ENCODE peak calls at places on chromosomes 4 and X, in five cellular contexts. T is coronary artery; C is CD4-positive, alpha-beta T cell; J is caudate nucleus; I is HepG2. L is an unnamed sample.

GRCh38 chr4:17688011-17688441 is 73.6 kb downstream of the MED28 start:
- DNase-seq in C (no peak), J (no peak), T (no peak), I (no peak), L (no peak)

GRCh38 chrX:73561791-73562190 is 1.2 kb upstream of the CHIC1 start:
- DNase-seq in J (no peak), I (no peak), C (no peak), T (no peak), L (no peak)

GRCh38 chrX:46670316-46670715 is 88.6 kb downstream of the SLC9A7 start:
- DNase-seq in J (no peak), C (no peak), I (no peak), T (no peak), L (no peak)

GRCh38 chrX:18674417-18674787 is 2.5 kb upstream of the RS1 start:
- DNase-seq in I (no peak), J (peak), C (peak), T (peak), L (no peak)

GRCh38 chr4:38832624-38833528 is 23.7 kb downstream of the TLR6 start:
- DNase-seq in T (no peak), I (no peak), C (no peak), J (no peak), L (no peak)

GRCh38 chr4:128228021-128228571 is 59.5 kb downstream of the PGRMC2 start:
- DNase-seq in J (no peak), T (no peak), I (no peak), C (no peak), L (no peak)

GRCh38 chrX:21194526-21194925 is 179.7 kb upstream of the CNKSR2 start:
- DNase-seq in C (no peak), T (no peak), I (no peak), J (no peak), L (no peak)

GRCh38 chrX:13078739-13079444 is 34.5 kb upstream of the FAM9C start:
- DNase-seq in I (no peak), C (no peak), T (peak), J (no peak), L (no peak)

GRCh38 chr4:75898533-75898932 is 3.7 kb downstream of the PPEF2 start:
- DNase-seq in I (no peak), J (no peak), T (no peak), C (no peak), L (no peak)

GRCh38 chr4:104491396-104491821 is 3.3 kb downstream of the CXXC4 start:
- DNase-seq in T (no peak), J (peak), C (peak), I (no peak), L (no peak)

GRCh38 chrX:9678215-9678980 is 87.2 kb downstream of the GPR143 start:
- DNase-seq in T (no peak), I (no peak), J (no peak), C (no peak), L (no peak)

GRCh38 chr4:18636001-18636680 is 614.6 kb upstream of the LCORL start:
- DNase-seq in C (no peak), T (no peak), J (no peak), I (no peak), L (no peak)

GRCh38 chrX:132716006-132716405 is 227.2 kb upstream of the MBNL3 start:
- DNase-seq in J (no peak), T (no peak), I (no peak), C (no peak), L (no peak)

GRCh38 chr4:122665148-122665547 is 44.3 kb upstream of the IL21 start:
- DNase-seq in I (no peak), C (no peak), J (no peak), T (no peak), L (no peak)

GRCh38 chr4:26051278-26051677 is 137.3 kb downstream of the SMIM20 start:
- DNase-seq in C (no peak), J (no peak), I (no peak), T (no peak), L (no peak)

GRCh38 chrX:74119016-74119910 is 184.7 kb upstream of the ZCCHC13 start:
- DNase-seq in J (no peak), T (no peak), C (no peak), I (no peak), L (no peak)

GRCh38 chrX:9940397-9940796 is 26.8 kb upstream of the CLDN34 start:
- DNase-seq in C (no peak), T (no peak), I (no peak), J (no peak), L (no peak)

GRCh38 chrX:87583679-87584078 is 66.1 kb downstream of the KLHL4 start:
- DNase-seq in J (no peak), I (peak), T (no peak), C (no peak), L (peak)

GRCh38 chr4:176044589-176044951 is 21.1 kb upstream of the WDR17 start:
- DNase-seq in I (no peak), C (no peak), J (peak), T (no peak), L (no peak)

GRCh38 chr4:121898150-121898549 is 27.9 kb upstream of the BBS7 start:
- DNase-seq in C (peak), I (no peak), T (no peak), J (no peak), L (no peak)

GRCh38 chr4:49032440-49033161 is 46.5 kb downstream of the CWH43 start:
- DNase-seq in C (no peak), J (peak), T (no peak), I (peak), L (no peak)

GRCh38 chrX:88560673-88561330 is 186.2 kb upstream of the CPXCR1 start:
- DNase-seq in C (no peak), T (no peak), I (peak), J (no peak), L (no peak)

GRCh38 chr4:169603312-169603711 is 9.1 kb downstream of the NEK1 start:
- DNase-seq in C (no peak), J (no peak), I (no peak), T (no peak), L (no peak)

GRCh38 chr4:169601016-169601771 is 11.2 kb downstream of the NEK1 start:
- DNase-seq in I (no peak), T (no peak), C (no peak), J (no peak), L (no peak)

GRCh38 chr4:169604131-169604900 is 8.1 kb downstream of the NEK1 start:
- DNase-seq in C (no peak), T (no peak), J (no peak), I (no peak), L (no peak)

GRCh38 chr4:169604903-169605331 is 7.5 kb downstream of the NEK1 start:
- DNase-seq in I (no peak), C (no peak), T (no peak), J (no peak), L (no peak)
- H3K27ac ChIP-seq in I (no peak), C (no peak), T (peak), J (peak), L (no peak)

GRCh38 chr4:22668301-22668700 is 24.4 kb upstream of the GBA3 start:
- DNase-seq in T (no peak), C (no peak), I (no peak), J (no peak), L (no peak)
- H3K27ac ChIP-seq in T (no peak), C (no peak), I (no peak), J (no peak), L (no peak)

DNA sequence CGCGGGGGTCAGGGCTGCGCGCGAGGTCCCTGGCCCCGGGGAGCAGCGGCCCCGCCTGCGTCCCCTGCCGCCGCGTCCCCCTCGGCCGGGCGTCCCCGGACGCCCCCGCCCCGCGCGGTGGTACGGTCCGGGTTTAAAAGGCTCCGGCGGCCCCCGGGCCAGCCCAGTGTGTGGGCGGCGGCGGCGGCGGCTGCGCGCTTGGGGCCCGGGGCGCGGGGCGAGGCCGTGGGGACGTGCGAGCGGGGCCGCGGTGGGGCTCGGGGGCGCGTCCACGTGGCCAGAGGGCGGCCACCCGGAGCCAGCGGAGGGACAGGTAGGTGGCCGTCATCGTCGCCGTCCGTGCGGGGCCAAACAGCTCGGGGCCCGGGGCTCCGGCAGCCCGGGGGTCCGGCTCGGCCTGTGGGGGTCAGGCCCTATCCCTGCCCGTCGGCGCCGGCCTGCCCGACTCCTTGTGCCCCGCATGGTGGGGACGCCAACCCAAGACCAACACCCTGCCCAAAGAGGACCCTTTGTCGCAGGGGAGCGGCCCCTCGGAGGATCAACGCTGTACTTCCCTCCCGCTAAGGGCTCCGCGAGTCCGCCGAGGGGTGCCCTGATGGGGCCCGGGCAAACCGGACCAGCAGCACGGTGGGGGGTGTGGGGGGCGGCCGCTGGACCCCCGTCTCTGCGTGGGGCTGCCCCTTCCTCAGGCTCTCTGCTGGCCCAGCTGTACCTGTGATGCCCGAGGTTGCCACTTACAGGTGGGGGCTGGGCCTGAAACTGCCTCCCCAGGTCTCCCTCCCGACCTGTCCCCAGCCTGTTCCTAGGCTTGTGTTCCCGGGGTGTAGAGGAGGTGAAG is at the start of gene PLXNA3:
- DNase-seq in I (no peak), J (peak), C (peak), T (no peak), L (no peak)
- H3K27ac ChIP-seq in I (no peak), J (peak), C (no peak), T (peak), L (no peak)

GRCh38 chrX:96707829-96708228 is 23.2 kb downstream of the DIAPH2 start:
- DNase-seq in C (no peak), T (no peak), I (no peak), J (no peak), L (no peak)

GRCh38 chrX:96715412-96715940 is 30.8 kb downstream of the DIAPH2 start:
- DNase-seq in J (no peak), I (no peak), C (no peak), T (no peak), L (no peak)

GRCh38 chrX:96710031-96710430 is 25.4 kb downstream of the DIAPH2 start:
- DNase-seq in J (no peak), C (no peak), I (no peak), T (no peak), L (no peak)

DNA sequence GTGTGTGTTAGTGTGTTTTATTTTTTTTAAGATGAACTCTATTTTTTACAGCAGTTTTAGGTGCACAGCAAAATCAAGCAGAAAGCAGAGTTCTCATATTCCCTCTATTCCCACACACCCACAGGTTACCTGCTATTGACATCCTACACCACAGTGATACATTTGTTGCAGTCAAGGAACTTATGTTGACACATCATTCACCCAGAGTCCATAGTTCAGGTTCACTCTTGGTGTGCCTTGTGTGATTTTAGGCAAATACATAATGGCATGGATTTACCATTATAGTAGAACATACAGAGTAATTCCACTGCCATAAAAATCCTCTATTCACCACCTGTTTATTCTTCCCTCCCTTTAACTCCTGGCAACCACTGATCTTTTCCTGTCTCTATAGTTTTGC is 28.7 kb downstream of the DIAPH2 start:
- DNase-seq in T (no peak), I (peak), J (no peak), C (no peak), L (no peak)
- H3K27ac ChIP-seq in T (no peak), I (peak), J (no peak), C (no peak), L (no peak)

DNA sequence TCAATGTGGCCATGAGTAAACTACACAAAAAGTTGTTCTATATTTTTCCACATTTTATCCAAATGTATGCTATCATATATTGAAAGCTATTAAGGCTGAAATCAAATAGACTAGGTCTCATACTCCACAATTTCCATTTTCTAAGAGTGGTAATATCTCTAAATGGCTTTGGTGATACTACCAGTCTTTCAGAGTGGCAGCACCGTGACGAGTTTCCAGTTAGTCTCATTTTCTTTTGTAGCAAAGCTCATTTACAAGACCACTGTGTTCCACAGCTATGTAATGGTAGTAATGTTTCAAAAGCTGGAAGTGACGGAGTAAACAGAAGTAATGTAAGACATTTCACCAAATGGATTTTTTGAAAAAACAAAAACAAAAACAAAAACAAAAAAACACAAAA is 228.2 kb downstream of the PPP3CA start:
- DNase-seq in C (no peak), J (no peak), I (no peak), T (no peak), L (no peak)
- H3K27ac ChIP-seq in C (no peak), J (peak), I (no peak), T (no peak), L (no peak)

GRCh38 chr4:94455081-94455480 is 3.3 kb downstream of the PDLIM5 start:
- DNase-seq in C (no peak), J (no peak), T (peak), I (peak), L (no peak)
- H3K27ac ChIP-seq in C (no peak), J (no peak), T (peak), I (peak), L (no peak)